ENCODE peak calls at places on chromosomes 3 and 15, in ten cellular contexts. H, F, P, L, M, D, O, S, W and N are unnamed samples.

GRCh38 chr3:177294221-177294620 is 96.9 kb upstream of the TBL1XR1 start:
- DNase-seq in H (no peak), F (no peak), P (no peak), L (no peak), M (no peak), D (no peak), O (peak), S (peak), W (no peak), N (no peak)

GRCh38 chr3:182981038-182981380 is 671 bp upstream of the DCUN1D1 start:
- DNase-seq in H (no peak), F (no peak), P (no peak), L (no peak), M (no peak), D (no peak), O (no peak), S (no peak), W (no peak), N (no peak)

GRCh38 chr3:124845406-124845805 is 41.8 kb downstream of the ITGB5 start:
- DNase-seq in H (no peak), F (no peak), P (no peak), L (no peak), M (no peak), D (no peak), O (peak), S (peak), W (no peak), N (no peak)

GRCh38 chr3:134652886-134653630 is 2.2 kb upstream of the KY start:
- DNase-seq in H (peak), F (no peak), P (no peak), L (no peak), M (no peak), D (no peak), O (no peak), S (no peak), W (no peak), N (no peak)

GRCh38 chr15:40941078-40941527 is 12.0 kb downstream of the DLL4 start:
- DNase-seq in H (no peak), F (peak), P (no peak), L (no peak), M (no peak), D (no peak), O (no peak), S (no peak), W (no peak), N (peak)

GRCh38 chr15:69289312-69290146 is 9.2 kb upstream of the PAQR5 start:
- DNase-seq in H (no peak), F (peak), P (no peak), L (no peak), M (no peak), D (no peak), O (no peak), S (no peak), W (no peak), N (no peak)

GRCh38 chr3:12187448-12188327 is 29.0 kb upstream of the TIMP4 start:
- DNase-seq in H (peak), F (no peak), P (no peak), L (peak), M (peak), D (no peak), O (peak), S (no peak), W (no peak), N (no peak)

GRCh38 chr3:72798552-72799195 is 49.6 kb downstream of the SHQ1 start:
- DNase-seq in H (no peak), F (no peak), P (no peak), L (no peak), M (no peak), D (no peak), O (no peak), S (no peak), W (no peak), N (no peak)

GRCh38 chr3:17300441-17300840 is 415.7 kb downstream of the PLCL2 start:
- DNase-seq in H (no peak), F (no peak), P (no peak), L (no peak), M (no peak), D (no peak), O (no peak), S (no peak), W (no peak), N (no peak)

GRCh38 chr3:107436029-107436428 is 58.8 kb downstream of the CCDC54 start:
- DNase-seq in H (no peak), F (no peak), P (no peak), L (no peak), M (no peak), D (no peak), O (no peak), S (no peak), W (no peak), N (no peak)

GRCh38 chr15:69848551-69849231 is 249.0 kb downstream of the TLE3 start:
- DNase-seq in H (no peak), F (peak), P (no peak), L (no peak), M (no peak), D (no peak), O (no peak), S (no peak), W (no peak), N (no peak)

GRCh38 chr3:187185759-187186158 is 11.5 kb upstream of the RTP1 start:
- DNase-seq in H (no peak), F (no peak), P (no peak), L (no peak), M (no peak), D (no peak), O (no peak), S (no peak), W (no peak), N (no peak)

GRCh38 chr3:142278451-142278850 is 53.1 kb upstream of the GK5 start:
- DNase-seq in H (no peak), F (no peak), P (no peak), L (no peak), M (no peak), D (no peak), O (peak), S (no peak), W (no peak), N (no peak)

GRCh38 chr15:34987982-34988873 is at the start of gene ZNF770:
- DNase-seq in H (peak), F (peak), P (no peak), L (peak), M (peak), D (peak), O (peak), S (peak), W (peak), N (peak)

GRCh38 chr3:71010731-71011455 is 572.6 kb downstream of the FOXP1 start:
- DNase-seq in H (peak), F (peak), P (no peak), L (peak), M (peak), D (no peak), O (no peak), S (peak), W (no peak), N (no peak)

GRCh38 chr15:37046876-37047614 is 53.3 kb downstream of the MEIS2 start:
- DNase-seq in H (no peak), F (no peak), P (no peak), L (no peak), M (no peak), D (no peak), O (peak), S (no peak), W (no peak), N (peak)

GRCh38 chr3:123374016-123374415 is 74.9 kb downstream of the ADCY5 start:
- DNase-seq in H (no peak), F (no peak), P (no peak), L (no peak), M (no peak), D (no peak), O (no peak), S (no peak), W (no peak), N (no peak)

GRCh38 chr3:101166150-101166549 is 154.2 kb downstream of the IMPG2 start:
- DNase-seq in H (peak), F (no peak), P (no peak), L (no peak), M (no peak), D (no peak), O (no peak), S (no peak), W (no peak), N (no peak)

GRCh38 chr3:150293401-150294001 is 114.6 kb upstream of the TSC22D2 start:
- DNase-seq in H (no peak), F (no peak), P (no peak), L (no peak), M (no peak), D (no peak), O (peak), S (no peak), W (no peak), N (no peak)

GRCh38 chr3:189534546-189534945 is 96.6 kb upstream of the TP63 start:
- DNase-seq in H (no peak), F (no peak), P (no peak), L (no peak), M (no peak), D (no peak), O (no peak), S (no peak), W (no peak), N (no peak)

GRCh38 chr3:59425371-59425770 is 375.5 kb upstream of the CFAP20DC start:
- DNase-seq in H (no peak), F (no peak), P (no peak), L (no peak), M (no peak), D (no peak), O (peak), S (no peak), W (no peak), N (no peak)

GRCh38 chr3:161296814-161297213 is 74.5 kb downstream of the SPTSSB start:
- DNase-seq in H (no peak), F (no peak), P (no peak), L (no peak), M (no peak), D (no peak), O (no peak), S (no peak), W (no peak), N (no peak)

GRCh38 chr15:79896131-79896633 is 632 bp downstream of the MTHFS start:
- DNase-seq in H (no peak), F (no peak), P (no peak), L (no peak), M (no peak), D (no peak), O (no peak), S (no peak), W (no peak), N (no peak)

GRCh38 chr15:67066041-67067021 is 929 bp downstream of the SMAD3 start:
- DNase-seq in H (no peak), F (peak), P (no peak), L (peak), M (peak), D (no peak), O (no peak), S (peak), W (no peak), N (peak)

GRCh38 chr3:38645076-38645475 is 4.4 kb downstream of the SCN5A start:
- DNase-seq in H (peak), F (no peak), P (no peak), L (peak), M (no peak), D (no peak), O (no peak), S (no peak), W (no peak), N (no peak)

GRCh38 chr3:190446492-190447301 is 3.0 kb downstream of the TMEM207 start:
- DNase-seq in H (no peak), F (no peak), P (no peak), L (no peak), M (no peak), D (no peak), O (no peak), S (no peak), W (no peak), N (no peak)

GRCh38 chr15:69908518-69909420 is 188.9 kb downstream of the TLE3 start:
- DNase-seq in H (no peak), F (no peak), P (no peak), L (no peak), M (no peak), D (no peak), O (no peak), S (no peak), W (no peak), N (no peak)

GRCh38 chr3:116188231-116188785 is 257.0 kb downstream of the LSAMP start:
- DNase-seq in H (no peak), F (no peak), P (no peak), L (no peak), M (no peak), D (no peak), O (peak), S (no peak), W (no peak), N (no peak)

GRCh38 chr3:113783463-113783862 is 36.6 kb downstream of the ATP6V1A start:
- DNase-seq in H (no peak), F (no peak), P (no peak), L (no peak), M (no peak), D (no peak), O (peak), S (no peak), W (no peak), N (peak)

GRCh38 chr15:25776071-25776740 is 86.9 kb downstream of the ATP10A start:
- DNase-seq in H (no peak), F (no peak), P (no peak), L (no peak), M (no peak), D (no peak), O (no peak), S (no peak), W (no peak), N (no peak)

GRCh38 chr15:40906947-40907802 is 12.9 kb downstream of the VPS18 start:
- DNase-seq in H (no peak), F (peak), P (no peak), L (peak), M (peak), D (peak), O (peak), S (no peak), W (no peak), N (peak)

GRCh38 chr3:2873986-2874385 is 236.2 kb downstream of the IL5RA start:
- DNase-seq in H (no peak), F (no peak), P (no peak), L (no peak), M (no peak), D (no peak), O (no peak), S (no peak), W (no peak), N (no peak)

GRCh38 chr3:14303336-14304100 is 98.9 kb upstream of the SLC6A6 start:
- DNase-seq in H (no peak), F (no peak), P (no peak), L (no peak), M (no peak), D (no peak), O (no peak), S (no peak), W (no peak), N (no peak)

GRCh38 chr15:94229591-94230365 is 1.6 kb upstream of the MCTP2 start:
- DNase-seq in H (no peak), F (no peak), P (no peak), L (peak), M (peak), D (no peak), O (no peak), S (no peak), W (no peak), N (peak)

GRCh38 chr3:43363621-43364266 is 77.4 kb downstream of the SNRK start:
- DNase-seq in H (peak), F (no peak), P (no peak), L (no peak), M (no peak), D (no peak), O (peak), S (no peak), W (no peak), N (no peak)

GRCh38 chr3:45607790-45608189 is 13.2 kb downstream of the LIMD1 start:
- DNase-seq in H (no peak), F (no peak), P (no peak), L (no peak), M (no peak), D (no peak), O (peak), S (no peak), W (no peak), N (no peak)

GRCh38 chr3:71671176-71671845 is 53.9 kb downstream of the EIF4E3 start:
- DNase-seq in H (no peak), F (no peak), P (no peak), L (no peak), M (no peak), D (no peak), O (no peak), S (no peak), W (no peak), N (no peak)

GRCh38 chr3:157816296-157816695 is 289.9 kb downstream of the SHOX2 start:
- DNase-seq in H (no peak), F (no peak), P (no peak), L (no peak), M (no peak), D (no peak), O (no peak), S (no peak), W (no peak), N (no peak)

GRCh38 chr3:185688808-185689207 is 102.7 kb downstream of the SENP2 start:
- DNase-seq in H (no peak), F (no peak), P (no peak), L (no peak), M (peak), D (no peak), O (peak), S (peak), W (no peak), N (peak)